ENCODE peak calls at places on chromosomes 11 and 22, in four cellular contexts. U is colonic mucosa; X is transverse colon; N is stimulated activated CD4-positive, alpha-beta T cell treated with anti-CD3 and anti-CD28 coated beads, Interleukin-4, amount 100 ng/mL, for 48 hours. L is an unnamed sample.
A peak's percentile ranks its signal among the peaks of the same experiment; 100 is the strongest.

GRCh38 chr11:13011366-13012036 is 2.4 kb downstream of the RASSF10 start:
- DNase-seq in U (no peak), X (no peak), N (no peak), L (peak; percentile 37)

GRCh38 chr11:13667245-13667644 is 1.2 kb upstream of the FAR1 start:
- DNase-seq in U (no peak), X (no peak), N (no peak), L (no peak)

GRCh38 chr11:107040447-107041444 is 22.5 kb upstream of the GUCY1A2 start:
- DNase-seq in U (no peak), X (no peak), N (no peak), L (no peak)

GRCh38 chr22:49960967-49961600 is 512 bp downstream of the PIM3 start:
- DNase-seq in U (peak; percentile 59), X (peak; percentile 55), N (no peak), L (no peak)

GRCh38 chr11:119752324-119752723 is 23.3 kb upstream of the NECTIN1 start:
- DNase-seq in U (no peak), X (no peak), N (no peak), L (no peak)

GRCh38 chr11:17752144-17752543 is 17.6 kb downstream of the KCNC1 start:
- DNase-seq in U (no peak), X (no peak), N (no peak), L (no peak)

GRCh38 chr22:45204241-45204640 is 36.5 kb downstream of the KIAA0930 start:
- DNase-seq in U (no peak), X (no peak), N (no peak), L (no peak)

GRCh38 chr11:72621008-72621610 is 53.1 kb downstream of the PDE2A start:
- DNase-seq in U (no peak), X (no peak), N (no peak), L (no peak)

GRCh38 chr11:100908746-100909145 is 220.9 kb downstream of the PGR start:
- DNase-seq in U (no peak), X (no peak), N (no peak), L (no peak)

GRCh38 chr11:114482114-114482513 is 42.8 kb downstream of the REXO2 start:
- DNase-seq in U (no peak), X (no peak), N (no peak), L (no peak)

GRCh38 chr11:87101956-87102355 is 64.2 kb downstream of the TMEM135 start:
- DNase-seq in U (no peak), X (no peak), N (no peak), L (no peak)

GRCh38 chr22:24503137-24503850 is 8.2 kb downstream of the UPB1 start:
- DNase-seq in U (peak; percentile 52), X (peak; percentile 61), N (peak; percentile 50), L (no peak)

GRCh38 chr11:65066315-65066714 is 8.0 kb upstream of the NAALADL1 start:
- DNase-seq in U (no peak), X (no peak), N (no peak), L (no peak)

GRCh38 chr22:36385491-36386350 is 2.0 kb downstream of the MYH9 start:
- DNase-seq in U (peak; percentile 58), X (peak; percentile 61), N (peak; percentile 70), L (peak; percentile 47)

GRCh38 chr11:3880724-3881123 is 25.3 kb downstream of the STIM1 start:
- DNase-seq in U (no peak), X (no peak), N (no peak), L (no peak)

GRCh38 chr11:123197711-123198110 is 2.7 kb upstream of the CLMP start:
- DNase-seq in U (no peak), X (no peak), N (no peak), L (no peak)

GRCh38 chr22:22687638-22688500 is 43.5 kb downstream of the GGTLC2 start:
- DNase-seq in U (peak; percentile 48), X (peak; percentile 34), N (no peak), L (peak; percentile 60)

GRCh38 chr22:20117656-20118571 is 888 bp upstream of the TRMT2A start:
- DNase-seq in U (no peak), X (peak; percentile 30), N (peak; percentile 79), L (no peak)